ENCODE peak calls at places on chromosomes 16 and 17, in nine cellular contexts. One of them, this sample, is unnamed.
A peak's percentile ranks its signal among the peaks of the same experiment; 100 is the strongest.

GRCh38 chr16:53643474-53643873 is 60.2 kb downstream of the RPGRIP1L start:
- DNase-seq in adipocyte: no peak
- DNase-seq in neuronal stem cell: no peak
- DNase-seq in A549: no peak
- DNase-seq in IMR-90: no peak
- DNase-seq in endothelial cell of umbilical vein: no peak
- DNase-seq in NCI-H510A treated with DMSO at 0.1 percent for 48 hours: no peak
- DNase-seq in kidney glomerular epithelial cell: no peak
- DNase-seq in kidney: no peak
- DNase-seq in this sample: no peak

GRCh38 chr17:67620088-67620487 is 97.6 kb upstream of the NOL11 start:
- DNase-seq in adipocyte: no peak
- DNase-seq in neuronal stem cell: no peak
- DNase-seq in A549: no peak
- DNase-seq in IMR-90: no peak
- DNase-seq in endothelial cell of umbilical vein: no peak
- DNase-seq in NCI-H510A treated with DMSO at 0.1 percent for 48 hours: no peak
- DNase-seq in kidney glomerular epithelial cell: no peak
- DNase-seq in kidney: no peak
- DNase-seq in this sample: no peak

GRCh38 chr17:935485-935884 is 44.1 kb downstream of the NXN start:
- DNase-seq in adipocyte: no peak
- DNase-seq in neuronal stem cell: no peak
- DNase-seq in A549: no peak
- DNase-seq in IMR-90: no peak
- DNase-seq in endothelial cell of umbilical vein: no peak
- DNase-seq in NCI-H510A treated with DMSO at 0.1 percent for 48 hours: no peak
- DNase-seq in kidney glomerular epithelial cell: no peak
- DNase-seq in kidney: no peak
- DNase-seq in this sample: no peak

GRCh38 chr17:57517519-57518342 is 227.4 kb downstream of the CCDC182 start:
- DNase-seq in adipocyte: no peak
- DNase-seq in neuronal stem cell: no peak
- DNase-seq in A549: peak; percentile 54
- DNase-seq in IMR-90: no peak
- DNase-seq in endothelial cell of umbilical vein: no peak
- DNase-seq in NCI-H510A treated with DMSO at 0.1 percent for 48 hours: no peak
- DNase-seq in kidney glomerular epithelial cell: no peak
- DNase-seq in kidney: no peak
- DNase-seq in this sample: no peak

GRCh38 chr17:66348605-66349165 is 46.3 kb downstream of the PRKCA start:
- DNase-seq in adipocyte: peak; percentile 68
- DNase-seq in neuronal stem cell: no peak
- DNase-seq in A549: peak; percentile 73
- DNase-seq in IMR-90: peak; percentile 89
- DNase-seq in endothelial cell of umbilical vein: peak; percentile 76
- DNase-seq in NCI-H510A treated with DMSO at 0.1 percent for 48 hours: peak; percentile 76
- DNase-seq in kidney glomerular epithelial cell: peak; percentile 81
- DNase-seq in kidney: no peak
- DNase-seq in this sample: peak; percentile 95

GRCh38 chr16:66695935-66696668 is 441 bp downstream of the CMTM4 start:
- DNase-seq in adipocyte: no peak
- DNase-seq in neuronal stem cell: peak; percentile 6
- DNase-seq in A549: peak; percentile 24
- DNase-seq in IMR-90: no peak
- DNase-seq in endothelial cell of umbilical vein: peak; percentile 10
- DNase-seq in NCI-H510A treated with DMSO at 0.1 percent for 48 hours: peak; percentile 24
- DNase-seq in kidney glomerular epithelial cell: no peak
- DNase-seq in kidney: peak; percentile 88
- DNase-seq in this sample: no peak

GRCh38 chr16:58500329-58501241 is 642 bp downstream of the NDRG4 start:
- DNase-seq in adipocyte: peak; percentile 25
- DNase-seq in neuronal stem cell: no peak
- DNase-seq in A549: no peak
- DNase-seq in IMR-90: no peak
- DNase-seq in endothelial cell of umbilical vein: no peak
- DNase-seq in NCI-H510A treated with DMSO at 0.1 percent for 48 hours: peak; percentile 56
- DNase-seq in kidney glomerular epithelial cell: no peak
- DNase-seq in kidney: peak; percentile 76
- DNase-seq in this sample: no peak

GRCh38 chr16:13885700-13886099 is 34.3 kb upstream of the ERCC4 start:
- DNase-seq in adipocyte: no peak
- DNase-seq in neuronal stem cell: no peak
- DNase-seq in A549: no peak
- DNase-seq in IMR-90: no peak
- DNase-seq in endothelial cell of umbilical vein: no peak
- DNase-seq in NCI-H510A treated with DMSO at 0.1 percent for 48 hours: no peak
- DNase-seq in kidney glomerular epithelial cell: no peak
- DNase-seq in kidney: no peak
- DNase-seq in this sample: no peak

GRCh38 chr16:29702307-29702706 is 23.3 kb downstream of the QPRT start:
- DNase-seq in adipocyte: no peak
- DNase-seq in neuronal stem cell: no peak
- DNase-seq in A549: no peak
- DNase-seq in IMR-90: no peak
- DNase-seq in endothelial cell of umbilical vein: no peak
- DNase-seq in NCI-H510A treated with DMSO at 0.1 percent for 48 hours: no peak
- DNase-seq in kidney glomerular epithelial cell: no peak
- DNase-seq in kidney: no peak
- DNase-seq in this sample: no peak

GRCh38 chr16:22386976-22387375 is 12.6 kb upstream of the CDR2 start:
- DNase-seq in adipocyte: peak; percentile 92
- DNase-seq in neuronal stem cell: no peak
- DNase-seq in A549: no peak
- DNase-seq in IMR-90: peak; percentile 95
- DNase-seq in endothelial cell of umbilical vein: peak; percentile 90
- DNase-seq in NCI-H510A treated with DMSO at 0.1 percent for 48 hours: no peak
- DNase-seq in kidney glomerular epithelial cell: peak; percentile 87
- DNase-seq in kidney: no peak
- DNase-seq in this sample: peak; percentile 90

GRCh38 chr17:9162275-9162985 is 141.1 kb downstream of the NTN1 start:
- DNase-seq in adipocyte: no peak
- DNase-seq in neuronal stem cell: no peak
- DNase-seq in A549: peak; percentile 44
- DNase-seq in IMR-90: no peak
- DNase-seq in endothelial cell of umbilical vein: no peak
- DNase-seq in NCI-H510A treated with DMSO at 0.1 percent for 48 hours: no peak
- DNase-seq in kidney glomerular epithelial cell: no peak
- DNase-seq in kidney: no peak
- DNase-seq in this sample: no peak

GRCh38 chr16:48123104-48123788 is 32.5 kb downstream of the ABCC12 start:
- DNase-seq in adipocyte: peak; percentile 95
- DNase-seq in neuronal stem cell: no peak
- DNase-seq in A549: peak; percentile 96
- DNase-seq in IMR-90: peak; percentile 100
- DNase-seq in endothelial cell of umbilical vein: peak; percentile 72
- DNase-seq in NCI-H510A treated with DMSO at 0.1 percent for 48 hours: no peak
- DNase-seq in kidney glomerular epithelial cell: peak; percentile 94
- DNase-seq in kidney: no peak
- DNase-seq in this sample: peak; percentile 98

GRCh38 chr16:75265911-75266701 is 14.7 kb upstream of the BCAR1 start:
- DNase-seq in adipocyte: peak; percentile 88
- DNase-seq in neuronal stem cell: peak; percentile 92
- DNase-seq in A549: peak; percentile 77
- DNase-seq in IMR-90: peak; percentile 47
- DNase-seq in endothelial cell of umbilical vein: peak; percentile 71
- DNase-seq in NCI-H510A treated with DMSO at 0.1 percent for 48 hours: peak; percentile 27
- DNase-seq in kidney glomerular epithelial cell: peak; percentile 43
- DNase-seq in kidney: peak; percentile 92
- DNase-seq in this sample: peak; percentile 64

GRCh38 chr17:4771519-4772234 is at the start of gene TM4SF5:
- DNase-seq in adipocyte: no peak
- DNase-seq in neuronal stem cell: no peak
- DNase-seq in A549: peak; percentile 60
- DNase-seq in IMR-90: no peak
- DNase-seq in endothelial cell of umbilical vein: no peak
- DNase-seq in NCI-H510A treated with DMSO at 0.1 percent for 48 hours: no peak
- DNase-seq in kidney glomerular epithelial cell: no peak
- DNase-seq in kidney: peak; percentile 49
- DNase-seq in this sample: no peak

GRCh38 chr17:36761203-36761945 is 160.0 kb downstream of the MRM1 start:
- DNase-seq in adipocyte: no peak
- DNase-seq in neuronal stem cell: peak; percentile 58
- DNase-seq in A549: no peak
- DNase-seq in IMR-90: no peak
- DNase-seq in endothelial cell of umbilical vein: no peak
- DNase-seq in NCI-H510A treated with DMSO at 0.1 percent for 48 hours: no peak
- DNase-seq in kidney glomerular epithelial cell: no peak
- DNase-seq in kidney: no peak
- DNase-seq in this sample: no peak

GRCh38 chr16:83779881-83780280 is 27.9 kb upstream of the HSBP1 start:
- DNase-seq in adipocyte: peak; percentile 74
- DNase-seq in neuronal stem cell: no peak
- DNase-seq in A549: no peak
- DNase-seq in IMR-90: peak; percentile 59
- DNase-seq in endothelial cell of umbilical vein: peak; percentile 84
- DNase-seq in NCI-H510A treated with DMSO at 0.1 percent for 48 hours: no peak
- DNase-seq in kidney glomerular epithelial cell: peak; percentile 5
- DNase-seq in kidney: no peak
- DNase-seq in this sample: no peak

GRCh38 chr17:12523244-12523643 is 142.4 kb upstream of the MYOCD start:
- DNase-seq in adipocyte: no peak
- DNase-seq in neuronal stem cell: no peak
- DNase-seq in A549: peak; percentile 64
- DNase-seq in IMR-90: no peak
- DNase-seq in endothelial cell of umbilical vein: no peak
- DNase-seq in NCI-H510A treated with DMSO at 0.1 percent for 48 hours: no peak
- DNase-seq in kidney glomerular epithelial cell: no peak
- DNase-seq in kidney: no peak
- DNase-seq in this sample: no peak

GRCh38 chr17:52145496-52145895 is 13.0 kb downstream of the CA10 start:
- DNase-seq in adipocyte: no peak
- DNase-seq in neuronal stem cell: no peak
- DNase-seq in A549: no peak
- DNase-seq in IMR-90: no peak
- DNase-seq in endothelial cell of umbilical vein: no peak
- DNase-seq in NCI-H510A treated with DMSO at 0.1 percent for 48 hours: no peak
- DNase-seq in kidney glomerular epithelial cell: peak; percentile 88
- DNase-seq in kidney: no peak
- DNase-seq in this sample: no peak

GRCh38 chr16:52002021-52002420 is 544.9 kb downstream of the TOX3 start:
- DNase-seq in adipocyte: no peak
- DNase-seq in neuronal stem cell: no peak
- DNase-seq in A549: no peak
- DNase-seq in IMR-90: no peak
- DNase-seq in endothelial cell of umbilical vein: no peak
- DNase-seq in NCI-H510A treated with DMSO at 0.1 percent for 48 hours: no peak
- DNase-seq in kidney glomerular epithelial cell: no peak
- DNase-seq in kidney: no peak
- DNase-seq in this sample: no peak

GRCh38 chr17:31609331-31609730 is 217.9 kb downstream of the RAB11FIP4 start:
- DNase-seq in adipocyte: no peak
- DNase-seq in neuronal stem cell: no peak
- DNase-seq in A549: no peak
- DNase-seq in IMR-90: no peak
- DNase-seq in endothelial cell of umbilical vein: no peak
- DNase-seq in NCI-H510A treated with DMSO at 0.1 percent for 48 hours: peak; percentile 61
- DNase-seq in kidney glomerular epithelial cell: no peak
- DNase-seq in kidney: no peak
- DNase-seq in this sample: no peak

GRCh38 chr16:66065869-66066403 is 300.6 kb upstream of the CDH5 start:
- DNase-seq in adipocyte: peak; percentile 34
- DNase-seq in neuronal stem cell: no peak
- DNase-seq in A549: no peak
- DNase-seq in IMR-90: no peak
- DNase-seq in endothelial cell of umbilical vein: no peak
- DNase-seq in NCI-H510A treated with DMSO at 0.1 percent for 48 hours: no peak
- DNase-seq in kidney glomerular epithelial cell: no peak
- DNase-seq in kidney: no peak
- DNase-seq in this sample: no peak

GRCh38 chr17:21166599-21167265 is 40.0 kb downstream of the DHRS7B start:
- DNase-seq in adipocyte: peak; percentile 28
- DNase-seq in neuronal stem cell: no peak
- DNase-seq in A549: no peak
- DNase-seq in IMR-90: peak; percentile 11
- DNase-seq in endothelial cell of umbilical vein: no peak
- DNase-seq in NCI-H510A treated with DMSO at 0.1 percent for 48 hours: no peak
- DNase-seq in kidney glomerular epithelial cell: no peak
- DNase-seq in kidney: no peak
- DNase-seq in this sample: peak; percentile 41